ENCODE peak calls at places on chromosomes 16 and 17, in six cellular contexts. K is stimulated activated CD4-positive, alpha-beta T cell treated with anti-CD3 and anti-CD28 coated beads, Interleukin-15, amount 100 ng/mL, for 24 hours; V is CD8-positive, alpha-beta T cell; P is activated CD4-positive, alpha-beta T cell treated with anti-CD3 and anti-CD28 coated beads for 4 hours; W is choroid plexus epithelial cell; Y is cardiac fibroblast. I is an unnamed sample.

GRCh38 chr16:65333298-65333697 is 211.4 kb upstream of the CDH11 start:
- DNase-seq in K (no peak), V (no peak), P (no peak), W (no peak), Y (no peak), I (no peak)

GRCh38 chr17:70071127-70071526 is 3.9 kb upstream of the KCNJ16 start:
- DNase-seq in K (no peak), V (no peak), P (no peak), W (no peak), Y (no peak), I (no peak)

GRCh38 chr17:7747586-7747985 is 30.0 kb downstream of the DNAH2 start:
- DNase-seq in K (no peak), V (no peak), P (no peak), W (peak; percentile 76), Y (peak; percentile 50), I (peak; percentile 65)

GRCh38 chr17:5951912-5952311 is 118.3 kb upstream of the WSCD1 start:
- DNase-seq in K (no peak), V (no peak), P (no peak), W (no peak), Y (no peak), I (no peak)

GRCh38 chr17:8062807-8063483 is 24.1 kb downstream of the ALOX15B start:
- DNase-seq in K (no peak), V (no peak), P (no peak), W (peak; percentile 13), Y (no peak), I (no peak)

GRCh38 chr17:80997471-80998387 is 6.1 kb downstream of the CHMP6 start:
- DNase-seq in K (no peak), V (no peak), P (no peak), W (peak; percentile 23), Y (no peak), I (no peak)

GRCh38 chr17:20996724-20997615 is 45.8 kb downstream of the USP22 start:
- DNase-seq in K (no peak), V (no peak), P (no peak), W (no peak), Y (no peak), I (no peak)

GRCh38 chr16:81604960-81605383 is 160.4 kb downstream of the CMIP start:
- DNase-seq in K (no peak), V (no peak), P (no peak), W (peak; percentile 77), Y (peak; percentile 85), I (peak; percentile 86)

GRCh38 chr16:28289106-28289505 is 3.2 kb upstream of the SBK1 start:
- DNase-seq in K (no peak), V (no peak), P (no peak), W (no peak), Y (no peak), I (no peak)

GRCh38 chr17:20121359-20122235 is 112.4 kb downstream of the SPECC1 start:
- DNase-seq in K (peak; percentile 77), V (peak; percentile 36), P (peak; percentile 72), W (peak; percentile 72), Y (peak; percentile 76), I (peak; percentile 84)

GRCh38 chr17:30226878-30227277 is 8.6 kb downstream of the SLC6A4 start:
- DNase-seq in K (no peak), V (no peak), P (no peak), W (no peak), Y (no peak), I (no peak)

GRCh38 chr17:70070297-70071027 is 4.6 kb upstream of the KCNJ16 start:
- DNase-seq in K (no peak), V (no peak), P (no peak), W (peak; percentile 82), Y (no peak), I (no peak)

GRCh38 chr16:30829130-30830071 is 42.4 kb upstream of the ZNF629 start:
- DNase-seq in K (no peak), V (no peak), P (no peak), W (peak; percentile 4), Y (no peak), I (no peak)

GRCh38 chr17:7889166-7889584 is 586 bp downstream of the CHD3 start:
- DNase-seq in K (peak; percentile 57), V (no peak), P (peak; percentile 24), W (peak; percentile 84), Y (peak; percentile 91), I (peak; percentile 93)

GRCh38 chr17:40176409-40177110 is 710 bp upstream of the RAPGEFL1 start:
- DNase-seq in K (no peak), V (no peak), P (no peak), W (no peak), Y (no peak), I (no peak)

GRCh38 chr16:17921357-17921978 is 415.1 kb downstream of the NPIPA8 start:
- DNase-seq in K (peak; percentile 70), V (peak; percentile 9), P (peak; percentile 47), W (no peak), Y (peak; percentile 14), I (peak; percentile 28)

GRCh38 chr17:67431210-67432015 is 54.3 kb downstream of the PITPNC1 start:
- DNase-seq in K (no peak), V (no peak), P (no peak), W (peak; percentile 81), Y (peak; percentile 92), I (peak; percentile 81)

GRCh38 chr16:24511174-24511573 is 28.2 kb upstream of the RBBP6 start:
- DNase-seq in K (no peak), V (no peak), P (no peak), W (no peak), Y (no peak), I (no peak)

GRCh38 chr16:71441348-71441781 is 489 bp downstream of the TLE7 start:
- DNase-seq in K (peak; percentile 53), V (no peak), P (peak; percentile 28), W (no peak), Y (no peak), I (no peak)

GRCh38 chr16:66516172-66516807 is 33.6 kb downstream of the TK2 start:
- DNase-seq in K (no peak), V (no peak), P (no peak), W (no peak), Y (no peak), I (no peak)

GRCh38 chr16:5054876-5055865 is 10.6 kb downstream of the C16orf89 start:
- DNase-seq in K (no peak), V (no peak), P (no peak), W (no peak), Y (no peak), I (no peak)

GRCh38 chr16:88811850-88812736 is at the start of gene APRT:
- DNase-seq in K (peak; percentile 97), V (peak; percentile 97), P (peak; percentile 98), W (peak; percentile 96), Y (peak; percentile 94), I (peak; percentile 100)

GRCh38 chr16:1610841-1611653 is 825 bp downstream of the IFT140 start:
- DNase-seq in K (peak; percentile 35), V (no peak), P (peak; percentile 14), W (peak; percentile 13), Y (peak; percentile 14), I (no peak)